ENCODE peak calls at places on chromosome 22, in nine cellular contexts. One of them, this sample, is unnamed.

GRCh38 chr22:29031236-29031982 is 30.2 kb downstream of the C22orf31 start:
- DNase-seq in CD8-positive, alpha-beta T cell: no peak
- DNase-seq in pancreas: peak
- DNase-seq in colonic mucosa: peak
- DNase-seq in lung: peak
- DNase-seq in cardiac muscle cell: peak
- DNase-seq in transverse colon: peak
- DNase-seq in CD4-positive, CD25-positive, alpha-beta regulatory T cell: no peak
- DNase-seq in H1: peak
- DNase-seq in this sample: peak

GRCh38 chr22:40426671-40427070 is 56.3 kb downstream of the SGSM3 start:
- DNase-seq in CD8-positive, alpha-beta T cell: no peak
- DNase-seq in pancreas: no peak
- DNase-seq in colonic mucosa: no peak
- DNase-seq in lung: no peak
- DNase-seq in cardiac muscle cell: no peak
- DNase-seq in transverse colon: no peak
- DNase-seq in CD4-positive, CD25-positive, alpha-beta regulatory T cell: no peak
- DNase-seq in H1: no peak
- DNase-seq in this sample: no peak

GRCh38 chr22:32623943-32624342 is 149.3 kb downstream of the FBXO7 start:
- DNase-seq in CD8-positive, alpha-beta T cell: no peak
- DNase-seq in pancreas: no peak
- DNase-seq in colonic mucosa: peak
- DNase-seq in lung: peak
- DNase-seq in cardiac muscle cell: peak
- DNase-seq in transverse colon: peak
- DNase-seq in CD4-positive, CD25-positive, alpha-beta regulatory T cell: no peak
- DNase-seq in H1: no peak
- DNase-seq in this sample: no peak

GRCh38 chr22:45628508-45628907 is 43.1 kb upstream of the ATXN10 start:
- DNase-seq in CD8-positive, alpha-beta T cell: no peak
- DNase-seq in pancreas: no peak
- DNase-seq in colonic mucosa: no peak
- DNase-seq in lung: no peak
- DNase-seq in cardiac muscle cell: no peak
- DNase-seq in transverse colon: no peak
- DNase-seq in CD4-positive, CD25-positive, alpha-beta regulatory T cell: no peak
- DNase-seq in H1: no peak
- DNase-seq in this sample: no peak

GRCh38 chr22:29071261-29072045 is 1.4 kb upstream of the KREMEN1 start:
- DNase-seq in CD8-positive, alpha-beta T cell: no peak
- DNase-seq in pancreas: peak
- DNase-seq in colonic mucosa: peak
- DNase-seq in lung: no peak
- DNase-seq in cardiac muscle cell: peak
- DNase-seq in transverse colon: peak
- DNase-seq in CD4-positive, CD25-positive, alpha-beta regulatory T cell: peak
- DNase-seq in H1: peak
- DNase-seq in this sample: peak

GRCh38 chr22:32333141-32333768 is 24.4 kb upstream of the RFPL3 start:
- DNase-seq in CD8-positive, alpha-beta T cell: peak
- DNase-seq in pancreas: no peak
- DNase-seq in colonic mucosa: no peak
- DNase-seq in lung: no peak
- DNase-seq in cardiac muscle cell: no peak
- DNase-seq in transverse colon: no peak
- DNase-seq in CD4-positive, CD25-positive, alpha-beta regulatory T cell: no peak
- DNase-seq in H1: no peak
- DNase-seq in this sample: no peak

GRCh38 chr22:36366291-36366708 is 21.5 kb downstream of the MYH9 start:
- DNase-seq in CD8-positive, alpha-beta T cell: no peak
- DNase-seq in pancreas: no peak
- DNase-seq in colonic mucosa: no peak
- DNase-seq in lung: no peak
- DNase-seq in cardiac muscle cell: no peak
- DNase-seq in transverse colon: no peak
- DNase-seq in CD4-positive, CD25-positive, alpha-beta regulatory T cell: peak
- DNase-seq in H1: no peak
- DNase-seq in this sample: no peak

GRCh38 chr22:44894321-44894720 is 115.5 kb downstream of the PHF21B start:
- DNase-seq in CD8-positive, alpha-beta T cell: no peak
- DNase-seq in pancreas: no peak
- DNase-seq in colonic mucosa: no peak
- DNase-seq in lung: no peak
- DNase-seq in cardiac muscle cell: no peak
- DNase-seq in transverse colon: no peak
- DNase-seq in CD4-positive, CD25-positive, alpha-beta regulatory T cell: no peak
- DNase-seq in H1: no peak
- DNase-seq in this sample: no peak

GRCh38 chr22:23845661-23846469 is 7.1 kb upstream of the DERL3 start:
- DNase-seq in CD8-positive, alpha-beta T cell: no peak
- DNase-seq in pancreas: no peak
- DNase-seq in colonic mucosa: no peak
- DNase-seq in lung: no peak
- DNase-seq in cardiac muscle cell: no peak
- DNase-seq in transverse colon: no peak
- DNase-seq in CD4-positive, CD25-positive, alpha-beta regulatory T cell: no peak
- DNase-seq in H1: no peak
- DNase-seq in this sample: no peak

GRCh38 chr22:36328635-36329216 is 59.0 kb downstream of the MYH9 start:
- DNase-seq in CD8-positive, alpha-beta T cell: peak
- DNase-seq in pancreas: no peak
- DNase-seq in colonic mucosa: no peak
- DNase-seq in lung: peak
- DNase-seq in cardiac muscle cell: peak
- DNase-seq in transverse colon: peak
- DNase-seq in CD4-positive, CD25-positive, alpha-beta regulatory T cell: no peak
- DNase-seq in H1: no peak
- DNase-seq in this sample: no peak

GRCh38 chr22:27768027-27768640 is 33.4 kb downstream of the MN1 start:
- DNase-seq in CD8-positive, alpha-beta T cell: no peak
- DNase-seq in pancreas: no peak
- DNase-seq in colonic mucosa: no peak
- DNase-seq in lung: no peak
- DNase-seq in cardiac muscle cell: no peak
- DNase-seq in transverse colon: no peak
- DNase-seq in CD4-positive, CD25-positive, alpha-beta regulatory T cell: no peak
- DNase-seq in H1: no peak
- DNase-seq in this sample: no peak

GRCh38 chr22:29700949-29701927 is 18.6 kb upstream of the CABP7 start:
- DNase-seq in CD8-positive, alpha-beta T cell: no peak
- DNase-seq in pancreas: peak
- DNase-seq in colonic mucosa: peak
- DNase-seq in lung: peak
- DNase-seq in cardiac muscle cell: peak
- DNase-seq in transverse colon: peak
- DNase-seq in CD4-positive, CD25-positive, alpha-beta regulatory T cell: no peak
- DNase-seq in H1: no peak
- DNase-seq in this sample: peak

GRCh38 chr22:29491012-29491411 is 11.0 kb downstream of the NEFH start:
- DNase-seq in CD8-positive, alpha-beta T cell: no peak
- DNase-seq in pancreas: no peak
- DNase-seq in colonic mucosa: no peak
- DNase-seq in lung: no peak
- DNase-seq in cardiac muscle cell: no peak
- DNase-seq in transverse colon: no peak
- DNase-seq in CD4-positive, CD25-positive, alpha-beta regulatory T cell: no peak
- DNase-seq in H1: no peak
- DNase-seq in this sample: no peak

GRCh38 chr22:46763051-46763705 is 728 bp downstream of the TBC1D22A start:
- DNase-seq in CD8-positive, alpha-beta T cell: peak
- DNase-seq in pancreas: no peak
- DNase-seq in colonic mucosa: no peak
- DNase-seq in lung: no peak
- DNase-seq in cardiac muscle cell: peak
- DNase-seq in transverse colon: peak
- DNase-seq in CD4-positive, CD25-positive, alpha-beta regulatory T cell: peak
- DNase-seq in H1: no peak
- DNase-seq in this sample: no peak

GRCh38 chr22:46761539-46762237 is 762 bp upstream of the TBC1D22A start:
- DNase-seq in CD8-positive, alpha-beta T cell: no peak
- DNase-seq in pancreas: no peak
- DNase-seq in colonic mucosa: no peak
- DNase-seq in lung: no peak
- DNase-seq in cardiac muscle cell: peak
- DNase-seq in transverse colon: no peak
- DNase-seq in CD4-positive, CD25-positive, alpha-beta regulatory T cell: no peak
- DNase-seq in H1: no peak
- DNase-seq in this sample: peak

GRCh38 chr22:46762238-46763050 is at the start of gene TBC1D22A:
- DNase-seq in CD8-positive, alpha-beta T cell: peak
- DNase-seq in pancreas: peak
- DNase-seq in colonic mucosa: peak
- DNase-seq in lung: peak
- DNase-seq in cardiac muscle cell: peak
- DNase-seq in transverse colon: peak
- DNase-seq in CD4-positive, CD25-positive, alpha-beta regulatory T cell: peak
- DNase-seq in H1: peak
- DNase-seq in this sample: peak

GRCh38 chr22:46758867-46759290 is 3.6 kb upstream of the TBC1D22A start:
- DNase-seq in CD8-positive, alpha-beta T cell: peak
- DNase-seq in pancreas: no peak
- DNase-seq in colonic mucosa: peak
- DNase-seq in lung: peak
- DNase-seq in cardiac muscle cell: peak
- DNase-seq in transverse colon: peak
- DNase-seq in CD4-positive, CD25-positive, alpha-beta regulatory T cell: no peak
- DNase-seq in H1: peak
- DNase-seq in this sample: no peak

GRCh38 chr22:46761017-46761416 is 1.4 kb upstream of the TBC1D22A start:
- DNase-seq in CD8-positive, alpha-beta T cell: no peak
- DNase-seq in pancreas: no peak
- DNase-seq in colonic mucosa: no peak
- DNase-seq in lung: no peak
- DNase-seq in cardiac muscle cell: no peak
- DNase-seq in transverse colon: no peak
- DNase-seq in CD4-positive, CD25-positive, alpha-beta regulatory T cell: no peak
- DNase-seq in H1: no peak
- DNase-seq in this sample: no peak
- H3K27ac ChIP-seq in CD8-positive, alpha-beta T cell: no peak
- H3K27ac ChIP-seq in pancreas: no peak
- H3K27ac ChIP-seq in colonic mucosa: no peak
- H3K27ac ChIP-seq in lung: no peak
- H3K27ac ChIP-seq in cardiac muscle cell: peak
- H3K27ac ChIP-seq in transverse colon: peak
- H3K27ac ChIP-seq in CD4-positive, CD25-positive, alpha-beta regulatory T cell: peak
- H3K27ac ChIP-seq in H1: no peak
- H3K27ac ChIP-seq in this sample: peak

DNA sequence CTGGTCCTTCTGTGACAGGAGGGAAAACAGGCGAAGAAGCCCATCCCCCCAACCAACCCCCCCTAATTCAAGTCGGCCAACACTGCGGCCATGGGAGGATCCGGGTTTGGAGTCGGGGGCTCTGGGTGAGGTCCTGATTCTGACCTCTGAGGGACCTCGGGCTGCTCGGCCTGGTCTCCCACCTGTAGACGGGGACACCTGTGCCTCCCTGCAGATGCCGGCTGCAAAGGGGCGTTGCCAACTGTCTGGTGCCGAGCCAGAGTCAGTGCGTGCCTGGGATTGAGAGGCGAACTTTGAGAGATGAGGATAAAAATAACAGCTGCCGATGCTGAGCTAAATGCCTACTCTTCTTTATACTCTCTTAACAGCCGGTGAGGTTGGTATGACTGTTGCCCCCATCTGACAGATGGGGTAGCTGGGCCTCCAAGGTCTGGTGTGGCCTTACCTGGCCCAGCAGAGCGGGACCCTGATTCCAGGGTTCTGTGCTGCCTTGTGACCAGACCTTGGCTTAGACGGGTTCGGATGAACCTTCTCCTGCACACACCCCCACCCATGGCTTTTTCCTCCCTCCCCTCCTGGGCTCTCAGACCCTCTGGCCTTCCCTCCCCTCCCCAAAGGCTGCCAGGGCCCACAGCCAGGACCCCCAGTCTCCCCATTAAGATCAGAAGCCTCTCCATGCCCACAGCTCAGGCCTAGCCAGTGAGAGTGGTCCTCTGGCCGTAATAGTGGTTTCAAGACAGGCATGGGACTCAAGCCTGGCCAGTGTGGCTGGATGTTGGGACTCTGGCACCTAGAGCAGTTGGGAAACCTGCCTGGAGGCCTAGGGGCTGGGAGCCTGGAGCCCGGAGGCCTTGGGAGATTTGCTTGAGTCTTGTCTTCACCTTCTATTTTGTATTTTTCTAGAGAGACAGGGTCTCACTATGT is 41.7 kb downstream of the KCNJ4 start:
- DNase-seq in CD8-positive, alpha-beta T cell: peak
- DNase-seq in pancreas: peak
- DNase-seq in colonic mucosa: peak
- DNase-seq in lung: no peak
- DNase-seq in cardiac muscle cell: peak
- DNase-seq in transverse colon: peak
- DNase-seq in CD4-positive, CD25-positive, alpha-beta regulatory T cell: no peak
- DNase-seq in H1: no peak
- DNase-seq in this sample: no peak
- H3K27ac ChIP-seq in CD8-positive, alpha-beta T cell: no peak
- H3K27ac ChIP-seq in pancreas: no peak
- H3K27ac ChIP-seq in colonic mucosa: no peak
- H3K27ac ChIP-seq in lung: no peak
- H3K27ac ChIP-seq in cardiac muscle cell: no peak
- H3K27ac ChIP-seq in transverse colon: no peak
- H3K27ac ChIP-seq in CD4-positive, CD25-positive, alpha-beta regulatory T cell: no peak
- H3K27ac ChIP-seq in H1: no peak
- H3K27ac ChIP-seq in this sample: no peak

DNA sequence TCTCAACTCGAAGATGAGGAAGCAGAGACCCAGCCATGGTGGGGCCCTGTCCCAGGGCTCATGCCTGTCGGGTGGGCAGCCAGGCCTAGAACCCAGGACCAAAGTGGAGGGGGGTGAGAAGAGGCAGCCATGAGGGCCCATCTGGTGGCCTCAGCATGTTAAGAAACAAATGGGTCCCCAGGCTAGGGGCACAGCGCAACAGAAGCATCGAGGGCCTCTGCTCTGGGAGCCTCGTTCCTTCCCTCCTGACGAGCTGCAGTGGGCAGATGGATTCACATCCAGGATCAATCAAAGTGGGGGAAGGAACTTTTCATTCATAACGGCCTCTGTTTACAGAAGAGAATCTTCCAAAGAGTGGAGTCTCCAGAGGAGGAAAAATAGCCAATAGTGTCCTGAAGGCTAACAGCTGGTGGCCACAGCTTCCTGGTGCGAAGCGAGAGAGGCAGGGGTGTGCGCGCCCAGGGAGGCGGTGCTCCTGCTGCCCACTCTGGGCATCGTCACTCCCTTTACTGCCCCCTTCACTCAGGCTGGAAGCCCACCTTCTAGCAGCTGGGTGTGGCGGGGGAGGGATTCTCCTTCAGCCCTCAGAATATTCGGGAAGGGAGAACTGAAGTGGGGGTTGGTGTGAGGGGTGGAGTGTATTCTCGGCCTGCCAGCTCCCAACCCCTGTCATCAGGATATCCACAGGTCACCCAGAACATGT is 4.3 kb downstream of the CBX7 start:
- DNase-seq in CD8-positive, alpha-beta T cell: no peak
- DNase-seq in pancreas: peak
- DNase-seq in colonic mucosa: no peak
- DNase-seq in lung: no peak
- DNase-seq in cardiac muscle cell: no peak
- DNase-seq in transverse colon: no peak
- DNase-seq in CD4-positive, CD25-positive, alpha-beta regulatory T cell: no peak
- DNase-seq in H1: no peak
- DNase-seq in this sample: no peak
- H3K27ac ChIP-seq in CD8-positive, alpha-beta T cell: peak
- H3K27ac ChIP-seq in pancreas: no peak
- H3K27ac ChIP-seq in colonic mucosa: peak
- H3K27ac ChIP-seq in lung: peak
- H3K27ac ChIP-seq in cardiac muscle cell: no peak
- H3K27ac ChIP-seq in transverse colon: peak
- H3K27ac ChIP-seq in CD4-positive, CD25-positive, alpha-beta regulatory T cell: peak
- H3K27ac ChIP-seq in H1: peak
- H3K27ac ChIP-seq in this sample: peak

GRCh38 chr22:17422736-17423343 is 53.6 kb downstream of the CECR2 start:
- DNase-seq in CD8-positive, alpha-beta T cell: no peak
- DNase-seq in pancreas: no peak
- DNase-seq in colonic mucosa: no peak
- DNase-seq in lung: no peak
- DNase-seq in cardiac muscle cell: no peak
- DNase-seq in transverse colon: no peak
- DNase-seq in CD4-positive, CD25-positive, alpha-beta regulatory T cell: no peak
- DNase-seq in H1: no peak
- DNase-seq in this sample: no peak
- H3K27ac ChIP-seq in CD8-positive, alpha-beta T cell: no peak
- H3K27ac ChIP-seq in pancreas: no peak
- H3K27ac ChIP-seq in colonic mucosa: no peak
- H3K27ac ChIP-seq in lung: no peak
- H3K27ac ChIP-seq in cardiac muscle cell: peak
- H3K27ac ChIP-seq in transverse colon: no peak
- H3K27ac ChIP-seq in CD4-positive, CD25-positive, alpha-beta regulatory T cell: no peak
- H3K27ac ChIP-seq in H1: no peak
- H3K27ac ChIP-seq in this sample: no peak

This sample was measured in RWPE1.